ENCODE peak calls at places on chromosomes 1 and 21, in six cellular contexts. S, H, W, L, B and N are unnamed samples.

GRCh38 chr1:232594018-232594502 is 35.9 kb downstream of the SIPA1L2 start:
- DNase-seq in S (no peak), H (no peak), W (no peak), L (no peak), B (no peak), N (no peak)

GRCh38 chr1:183580281-183580682 is 10.0 kb downstream of the NCF2 start:
- DNase-seq in S (no peak), H (no peak), W (peak; percentile 87), L (no peak), B (no peak), N (no peak)

GRCh38 chr1:62396871-62397270 is 40.0 kb upstream of the USP1 start:
- DNase-seq in S (no peak), H (no peak), W (no peak), L (no peak), B (no peak), N (no peak)

GRCh38 chr1:179178135-179178630 is 51.3 kb downstream of the ABL2 start:
- DNase-seq in S (no peak), H (no peak), W (no peak), L (no peak), B (no peak), N (no peak)

GRCh38 chr21:45393833-45394638 is 10.9 kb upstream of the COL18A1 start:
- DNase-seq in S (no peak), H (no peak), W (no peak), L (no peak), B (no peak), N (no peak)

GRCh38 chr1:90133133-90133532 is 138.2 kb downstream of the ZNF326 start:
- DNase-seq in S (no peak), H (no peak), W (peak; percentile 77), L (no peak), B (no peak), N (no peak)

GRCh38 chr1:226609836-226610455 is 61.4 kb downstream of the STUM start:
- DNase-seq in S (no peak), H (peak; percentile 38), W (peak; percentile 39), L (no peak), B (no peak), N (no peak)

GRCh38 chr1:30320581-30320890 is 402.8 kb downstream of the MATN1 start:
- DNase-seq in S (no peak), H (no peak), W (peak; percentile 45), L (no peak), B (no peak), N (no peak)

GRCh38 chr21:42097860-42098259 is 26.7 kb downstream of the UMODL1 start:
- DNase-seq in S (no peak), H (no peak), W (no peak), L (peak; percentile 82), B (no peak), N (no peak)

GRCh38 chr1:153293847-153294246 is 18.9 kb downstream of the PGLYRP3 start:
- DNase-seq in S (no peak), H (no peak), W (no peak), L (no peak), B (no peak), N (no peak)

GRCh38 chr1:153293480-153293775 is 19.3 kb downstream of the PGLYRP3 start:
- DNase-seq in S (no peak), H (no peak), W (no peak), L (no peak), B (no peak), N (no peak)

GRCh38 chr1:153291514-153291913 is 21.2 kb downstream of the PGLYRP3 start:
- DNase-seq in S (no peak), H (no peak), W (no peak), L (no peak), B (no peak), N (no peak)

GRCh38 chr1:153292185-153292584 is 20.6 kb downstream of the PGLYRP3 start:
- DNase-seq in S (no peak), H (no peak), W (no peak), L (no peak), B (no peak), N (no peak)

GRCh38 chr1:153292740-153293479 is 19.8 kb downstream of the PGLYRP3 start:
- DNase-seq in S (no peak), H (no peak), W (peak; percentile 57), L (no peak), B (no peak), N (no peak)
- H3K27ac ChIP-seq in S (no peak overlapping the region), H (no peak overlapping the region), W (no peak overlapping the region), L (no peak overlapping the region), B (no peak overlapping the region), N (no peak overlapping the region)

GRCh38 chr21:46452719-46453118 is 6.0 kb upstream of the DIP2A start:
- DNase-seq in S (no peak), H (no peak), W (no peak), L (no peak), B (no peak), N (no peak)
- H3K27ac ChIP-seq in S (no peak overlapping the region), H (no peak overlapping the region), W (no peak overlapping the region), L (no peak overlapping the region), B (no peak overlapping the region), N (no peak overlapping the region)

GRCh38 chr1:152449661-152450060 is 35.6 kb upstream of the CRNN start:
- DNase-seq in S (no peak), H (no peak), W (no peak), L (no peak), B (no peak), N (no peak)

GRCh38 chr1:152447484-152447883 is 33.4 kb upstream of the CRNN start:
- DNase-seq in S (no peak), H (no peak), W (no peak), L (no peak), B (no peak), N (no peak)

GRCh38 chr1:152448095-152448494 is 34.0 kb upstream of the CRNN start:
- DNase-seq in S (no peak), H (no peak), W (no peak), L (no peak), B (no peak), N (no peak)

GRCh38 chr1:152451254-152451653 is 37.2 kb upstream of the CRNN start:
- DNase-seq in S (no peak), H (no peak), W (peak; percentile 49), L (no peak), B (no peak), N (no peak)

DNA sequence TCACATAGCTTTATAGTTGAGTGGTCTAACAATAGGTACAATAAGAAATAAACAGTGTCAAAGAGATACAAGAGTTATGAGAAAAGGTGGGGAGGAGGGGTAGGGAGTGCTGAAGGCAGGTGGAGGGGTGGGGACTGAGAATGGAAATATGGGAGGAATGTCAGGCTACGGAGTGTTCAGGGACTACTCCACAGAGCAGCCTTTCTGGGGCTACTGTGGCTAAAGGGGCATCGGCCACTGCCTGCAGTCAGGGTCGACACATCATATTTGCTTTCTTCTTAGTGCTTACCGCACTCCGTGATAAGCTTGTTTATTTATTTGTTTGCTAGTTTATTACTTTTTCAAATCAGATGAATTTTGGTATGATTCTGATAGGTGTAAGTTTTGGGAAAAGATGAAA is 34.4 kb upstream of the CRNN start:
- DNase-seq in S (no peak), H (no peak), W (no peak), L (no peak), B (no peak), N (no peak)
- H3K27ac ChIP-seq in S (no peak overlapping the region), H (no peak overlapping the region), W (no peak overlapping the region), L (no peak overlapping the region), B (no peak overlapping the region), N (no peak overlapping the region)

DNA sequence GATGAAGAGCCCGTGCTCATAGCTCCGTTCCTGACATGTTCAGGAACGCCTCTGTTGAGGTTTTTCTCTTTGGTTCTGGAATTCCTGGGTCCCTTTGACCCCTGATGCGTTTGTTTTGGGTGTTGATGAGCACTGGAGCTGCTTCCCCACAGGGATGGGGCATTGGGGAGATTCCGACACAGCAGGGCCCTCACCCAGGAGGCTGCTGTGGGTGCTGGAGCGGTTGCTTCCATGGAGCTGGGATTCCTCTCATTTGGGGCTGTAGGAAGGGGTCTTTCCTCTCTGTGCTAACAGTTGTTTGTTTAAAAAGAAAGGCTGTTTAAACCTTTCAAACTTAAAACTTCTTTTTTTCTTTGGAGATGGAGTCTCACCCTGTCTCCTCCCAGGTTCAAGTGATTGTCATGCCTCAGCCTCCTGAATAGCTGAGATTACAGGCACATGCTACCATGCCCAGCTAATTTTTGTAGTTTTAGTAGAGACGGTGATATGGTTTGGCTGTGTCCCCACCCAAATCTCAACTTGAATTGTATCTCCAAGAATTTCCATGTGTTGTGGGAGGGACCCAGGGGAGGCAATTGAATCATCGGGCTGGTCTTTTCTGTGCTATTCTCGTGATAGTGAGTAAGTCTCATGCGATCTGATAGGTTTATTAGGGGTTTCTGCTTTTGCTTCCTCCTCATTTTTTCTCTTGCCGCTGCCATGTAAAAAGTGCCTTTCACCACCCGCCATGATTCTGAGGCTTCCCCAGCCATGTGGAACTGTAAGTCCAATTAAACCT is 48.9 kb downstream of the SKI start:
- DNase-seq in S (no peak), H (no peak), W (no peak), L (no peak), B (no peak), N (no peak)
- H3K27ac ChIP-seq in S (no peak overlapping the region), H (peak overlapping the region; percentile 78), W (peak overlapping the region; percentile 10), L (peak overlapping the region; percentile 75), B (no peak overlapping the region), N (no peak overlapping the region)

GRCh38 chr1:165516469-165516868 is 27.3 kb upstream of the LRRC52 start:
- DNase-seq in S (no peak), H (no peak), W (no peak), L (no peak), B (no peak), N (no peak)
- H3K27ac ChIP-seq in S (no peak overlapping the region), H (no peak overlapping the region), W (no peak overlapping the region), L (no peak overlapping the region), B (no peak overlapping the region), N (no peak overlapping the region)

GRCh38 chr1:154404511-154404931 is 622 bp upstream of the IL6R start:
- DNase-seq in S (no peak), H (no peak), W (peak; percentile 52), L (no peak), B (peak; percentile 8), N (no peak)
- H3K27ac ChIP-seq in S (peak overlapping the region; percentile 91), H (peak overlapping the region; percentile 98), W (no peak overlapping the region), L (peak overlapping the region; percentile 90), B (no peak overlapping the region), N (no peak overlapping the region)

GRCh38 chr1:10623391-10624145 is 148.8 kb downstream of the PEX14 start:
- DNase-seq in S (no peak), H (no peak), W (no peak), L (no peak), B (no peak), N (no peak)
- H3K27ac ChIP-seq in S (no peak overlapping the region), H (no peak overlapping the region), W (no peak overlapping the region), L (no peak overlapping the region), B (no peak overlapping the region), N (no peak overlapping the region)

GRCh38 chr1:24104854-24105253 is 7.1 kb downstream of the MYOM3 start:
- DNase-seq in S (no peak), H (no peak), W (no peak), L (no peak), B (no peak), N (no peak)

GRCh38 chr1:24103879-24104278 is 8.1 kb downstream of the MYOM3 start:
- DNase-seq in S (no peak), H (no peak), W (no peak), L (no peak), B (no peak), N (no peak)

GRCh38 chr1:24101796-24102580 is 9.9 kb downstream of the MYOM3 start:
- DNase-seq in S (no peak), H (no peak), W (no peak), L (no peak), B (no peak), N (no peak)

GRCh38 chr1:24100945-24101737 is 10.8 kb downstream of the MYOM3 start:
- DNase-seq in S (no peak), H (no peak), W (no peak), L (no peak), B (no peak), N (no peak)

GRCh38 chr1:24102966-24103365 is 9.0 kb downstream of the MYOM3 start:
- DNase-seq in S (no peak), H (peak; percentile 77), W (no peak), L (peak; percentile 33), B (no peak), N (no peak)
- H3K27ac ChIP-seq in S (no peak overlapping the region), H (peak overlapping the region; percentile 96), W (no peak overlapping the region), L (peak overlapping the region; percentile 53), B (no peak overlapping the region), N (no peak overlapping the region)